ENCODE peak calls at places on chromosomes 5 and 9, in seven cellular contexts. One of them, this sample, is unnamed.

GRCh38 chr5:102826629-102827028 is 71.5 kb downstream of the PAM start:
- DNase-seq in CD4-positive, alpha-beta T cell: no peak
- DNase-seq in MM.1S: no peak
- DNase-seq in GM23248: no peak
- DNase-seq in OCI-LY7: no peak
- DNase-seq in HCT116: peak; percentile 19
- DNase-seq in left ventricle myocardium inferior: no peak
- DNase-seq in this sample: no peak

GRCh38 chr5:73498057-73498992 is at the start of gene BTF3:
- DNase-seq in OCI-LY7: peak; percentile 97
- DNase-seq in HCT116: peak; percentile 92
- DNase-seq in left ventricle myocardium inferior: peak; percentile 95
- DNase-seq in MM.1S: peak; percentile 99
- DNase-seq in CD4-positive, alpha-beta T cell: peak; percentile 89
- DNase-seq in GM23248: peak; percentile 99
- DNase-seq in this sample: peak; percentile 96

GRCh38 chr9:96172797-96173196 is 129.2 kb downstream of the HSD17B3 start:
- DNase-seq in HCT116: no peak
- DNase-seq in left ventricle myocardium inferior: no peak
- DNase-seq in CD4-positive, alpha-beta T cell: no peak
- DNase-seq in OCI-LY7: no peak
- DNase-seq in MM.1S: no peak
- DNase-seq in GM23248: no peak
- DNase-seq in this sample: no peak

GRCh38 chr9:3478549-3478953 is 47.2 kb downstream of the RFX3 start:
- DNase-seq in left ventricle myocardium inferior: no peak
- DNase-seq in CD4-positive, alpha-beta T cell: no peak
- DNase-seq in GM23248: peak; percentile 7
- DNase-seq in HCT116: no peak
- DNase-seq in MM.1S: peak; percentile 39
- DNase-seq in OCI-LY7: peak; percentile 80
- DNase-seq in this sample: no peak

GRCh38 chr5:173963107-173963506 is 25.9 kb upstream of the C5orf47 start:
- DNase-seq in HCT116: no peak
- DNase-seq in left ventricle myocardium inferior: no peak
- DNase-seq in CD4-positive, alpha-beta T cell: no peak
- DNase-seq in GM23248: peak; percentile 83
- DNase-seq in OCI-LY7: no peak
- DNase-seq in MM.1S: no peak
- DNase-seq in this sample: no peak

GRCh38 chr9:83583151-83584014 is 39.6 kb upstream of the IDNK start:
- DNase-seq in MM.1S: peak; percentile 35
- DNase-seq in HCT116: peak; percentile 48
- DNase-seq in CD4-positive, alpha-beta T cell: no peak
- DNase-seq in GM23248: peak; percentile 65
- DNase-seq in left ventricle myocardium inferior: peak; percentile 22
- DNase-seq in OCI-LY7: peak; percentile 45
- DNase-seq in this sample: peak; percentile 67

GRCh38 chr9:76221423-76221822 is 172.8 kb downstream of the RFK start:
- DNase-seq in MM.1S: no peak
- DNase-seq in OCI-LY7: no peak
- DNase-seq in HCT116: no peak
- DNase-seq in left ventricle myocardium inferior: no peak
- DNase-seq in GM23248: no peak
- DNase-seq in CD4-positive, alpha-beta T cell: no peak
- DNase-seq in this sample: no peak

GRCh38 chr5:92889140-92889539 is 691.9 kb downstream of the NR2F1-AS1 start:
- DNase-seq in GM23248: no peak
- DNase-seq in left ventricle myocardium inferior: no peak
- DNase-seq in HCT116: no peak
- DNase-seq in MM.1S: peak; percentile 0
- DNase-seq in CD4-positive, alpha-beta T cell: no peak
- DNase-seq in OCI-LY7: no peak
- DNase-seq in this sample: no peak

GRCh38 chr5:125298258-125298657 is 551.8 kb upstream of the ZNF608 start:
- DNase-seq in OCI-LY7: no peak
- DNase-seq in left ventricle myocardium inferior: no peak
- DNase-seq in GM23248: peak; percentile 33
- DNase-seq in HCT116: no peak
- DNase-seq in MM.1S: no peak
- DNase-seq in CD4-positive, alpha-beta T cell: no peak
- DNase-seq in this sample: no peak

GRCh38 chr5:1232780-1233179 is 7.6 kb downstream of the SLC6A18 start:
- DNase-seq in MM.1S: no peak
- DNase-seq in OCI-LY7: no peak
- DNase-seq in GM23248: no peak
- DNase-seq in HCT116: no peak
- DNase-seq in CD4-positive, alpha-beta T cell: no peak
- DNase-seq in left ventricle myocardium inferior: no peak
- DNase-seq in this sample: no peak

GRCh38 chr5:77850536-77851228 is 74.5 kb upstream of the TBCA start:
- DNase-seq in left ventricle myocardium inferior: no peak
- DNase-seq in HCT116: no peak
- DNase-seq in GM23248: no peak
- DNase-seq in CD4-positive, alpha-beta T cell: no peak
- DNase-seq in OCI-LY7: no peak
- DNase-seq in MM.1S: no peak
- DNase-seq in this sample: no peak

GRCh38 chr9:928363-929042 is 48.0 kb upstream of the DMRT3 start:
- DNase-seq in GM23248: peak; percentile 28
- DNase-seq in OCI-LY7: peak; percentile 36
- DNase-seq in left ventricle myocardium inferior: no peak
- DNase-seq in MM.1S: peak; percentile 26
- DNase-seq in HCT116: peak; percentile 37
- DNase-seq in CD4-positive, alpha-beta T cell: no peak
- DNase-seq in this sample: no peak

GRCh38 chr9:104068546-104068945 is 25.6 kb upstream of the SMC2 start:
- DNase-seq in OCI-LY7: no peak
- DNase-seq in GM23248: peak; percentile 52
- DNase-seq in MM.1S: no peak
- DNase-seq in left ventricle myocardium inferior: no peak
- DNase-seq in HCT116: no peak
- DNase-seq in CD4-positive, alpha-beta T cell: no peak
- DNase-seq in this sample: no peak

GRCh38 chr5:162240734-162241133 is 173.2 kb downstream of the GABRG2 start:
- DNase-seq in left ventricle myocardium inferior: no peak
- DNase-seq in OCI-LY7: no peak
- DNase-seq in CD4-positive, alpha-beta T cell: no peak
- DNase-seq in GM23248: no peak
- DNase-seq in MM.1S: no peak
- DNase-seq in HCT116: no peak
- DNase-seq in this sample: no peak

GRCh38 chr5:80782626-80783025 is 127.8 kb upstream of the DHFR start:
- DNase-seq in MM.1S: no peak
- DNase-seq in left ventricle myocardium inferior: no peak
- DNase-seq in OCI-LY7: no peak
- DNase-seq in CD4-positive, alpha-beta T cell: no peak
- DNase-seq in GM23248: peak; percentile 5
- DNase-seq in HCT116: no peak
- DNase-seq in this sample: no peak

GRCh38 chr5:144203750-144204596 is 33.3 kb downstream of the KCTD16 start:
- DNase-seq in MM.1S: peak; percentile 62
- DNase-seq in OCI-LY7: peak; percentile 64
- DNase-seq in left ventricle myocardium inferior: no peak
- DNase-seq in CD4-positive, alpha-beta T cell: peak; percentile 5
- DNase-seq in HCT116: peak; percentile 57
- DNase-seq in GM23248: peak; percentile 75
- DNase-seq in this sample: peak; percentile 41

GRCh38 chr5:134136221-134136631 is 21.7 kb downstream of the TCF7 start:
- DNase-seq in CD4-positive, alpha-beta T cell: peak; percentile 0
- DNase-seq in left ventricle myocardium inferior: peak; percentile 6
- DNase-seq in OCI-LY7: no peak
- DNase-seq in HCT116: no peak
- DNase-seq in GM23248: no peak
- DNase-seq in MM.1S: no peak
- DNase-seq in this sample: no peak

GRCh38 chr9:89219637-89220036 is 41.0 kb upstream of the SHC3 start:
- DNase-seq in CD4-positive, alpha-beta T cell: no peak
- DNase-seq in MM.1S: peak; percentile 57
- DNase-seq in GM23248: no peak
- DNase-seq in left ventricle myocardium inferior: no peak
- DNase-seq in OCI-LY7: no peak
- DNase-seq in HCT116: no peak
- DNase-seq in this sample: no peak
- H3K27ac ChIP-seq in CD4-positive, alpha-beta T cell: no peak overlapping the region
- H3K27ac ChIP-seq in MM.1S: no peak overlapping the region
- H3K27ac ChIP-seq in GM23248: no peak overlapping the region
- H3K27ac ChIP-seq in left ventricle myocardium inferior: no peak overlapping the region
- H3K27ac ChIP-seq in OCI-LY7: no peak overlapping the region
- H3K27ac ChIP-seq in HCT116: no peak overlapping the region
- H3K27ac ChIP-seq in this sample: no peak overlapping the region

DNA sequence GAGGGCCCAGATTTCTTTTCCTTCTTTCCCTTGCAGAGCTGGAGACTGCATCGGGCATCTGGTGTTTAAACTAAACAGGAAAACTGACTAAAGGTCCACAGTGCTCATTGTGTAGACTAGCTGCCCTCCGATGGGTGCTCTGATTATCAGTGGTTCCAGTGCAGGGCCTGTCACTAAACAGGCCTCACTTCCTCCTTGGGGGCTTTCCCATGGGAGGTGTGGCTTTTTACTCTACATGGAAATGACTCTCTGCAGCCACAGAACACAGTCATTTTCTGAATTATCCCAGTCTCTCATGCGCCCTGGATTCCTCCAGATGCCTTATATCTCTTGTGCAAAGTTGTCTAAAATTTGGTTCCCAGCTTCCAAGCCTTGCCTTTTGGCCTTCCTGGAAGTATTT is 199.2 kb downstream of the TRIO start:
- DNase-seq in CD4-positive, alpha-beta T cell: no peak
- DNase-seq in HCT116: no peak
- DNase-seq in left ventricle myocardium inferior: no peak
- DNase-seq in GM23248: peak; percentile 39
- DNase-seq in MM.1S: no peak
- DNase-seq in OCI-LY7: peak; percentile 10
- DNase-seq in this sample: no peak
- H3K27ac ChIP-seq in CD4-positive, alpha-beta T cell: no peak overlapping the region
- H3K27ac ChIP-seq in HCT116: no peak overlapping the region
- H3K27ac ChIP-seq in left ventricle myocardium inferior: no peak overlapping the region
- H3K27ac ChIP-seq in GM23248: peak overlapping the region; percentile 34
- H3K27ac ChIP-seq in MM.1S: no peak overlapping the region
- H3K27ac ChIP-seq in OCI-LY7: no peak overlapping the region
- H3K27ac ChIP-seq in this sample: no peak overlapping the region

DNA sequence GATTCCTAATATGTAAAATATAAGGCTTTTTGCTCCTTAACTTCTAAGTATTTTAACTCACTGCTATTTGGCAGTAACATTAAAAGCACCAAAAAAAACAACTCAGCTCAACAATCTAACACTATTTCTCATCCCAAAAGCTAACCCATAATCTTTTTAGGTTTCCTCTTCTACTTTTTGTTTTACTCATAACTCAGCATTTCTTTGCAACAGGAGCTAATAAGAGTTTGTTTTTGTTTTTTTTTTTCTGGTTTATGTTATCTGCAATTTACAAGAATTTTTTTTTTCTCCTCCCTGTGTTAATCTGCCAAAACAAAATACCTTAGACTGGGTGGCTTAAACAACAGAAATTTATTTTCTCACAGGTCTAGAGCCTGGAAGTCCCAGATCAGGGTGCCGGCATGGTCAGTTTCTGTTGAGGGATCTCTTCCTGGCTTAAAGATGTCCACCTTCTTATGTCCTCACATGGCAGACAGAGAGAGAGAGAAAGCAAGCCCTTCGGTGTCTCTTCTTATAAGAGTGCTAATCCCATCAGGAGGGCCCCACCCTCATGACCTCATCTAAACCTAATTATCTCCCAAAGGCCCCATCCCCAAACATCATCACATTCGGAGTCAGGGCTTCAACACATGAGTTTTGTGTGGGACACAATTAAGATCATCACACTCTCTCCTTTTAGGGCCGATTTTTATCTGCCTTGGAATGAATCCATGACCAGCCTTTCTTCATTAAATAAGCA is 31.2 kb downstream of the ARL15 start:
- DNase-seq in GM23248: no peak
- DNase-seq in MM.1S: no peak
- DNase-seq in CD4-positive, alpha-beta T cell: no peak
- DNase-seq in left ventricle myocardium inferior: no peak
- DNase-seq in HCT116: no peak
- DNase-seq in OCI-LY7: no peak
- DNase-seq in this sample: no peak
- H3K27ac ChIP-seq in GM23248: no peak overlapping the region
- H3K27ac ChIP-seq in MM.1S: no peak overlapping the region
- H3K27ac ChIP-seq in CD4-positive, alpha-beta T cell: no peak overlapping the region
- H3K27ac ChIP-seq in left ventricle myocardium inferior: no peak overlapping the region
- H3K27ac ChIP-seq in HCT116: no peak overlapping the region
- H3K27ac ChIP-seq in OCI-LY7: no peak overlapping the region
- H3K27ac ChIP-seq in this sample: no peak overlapping the region

DNA sequence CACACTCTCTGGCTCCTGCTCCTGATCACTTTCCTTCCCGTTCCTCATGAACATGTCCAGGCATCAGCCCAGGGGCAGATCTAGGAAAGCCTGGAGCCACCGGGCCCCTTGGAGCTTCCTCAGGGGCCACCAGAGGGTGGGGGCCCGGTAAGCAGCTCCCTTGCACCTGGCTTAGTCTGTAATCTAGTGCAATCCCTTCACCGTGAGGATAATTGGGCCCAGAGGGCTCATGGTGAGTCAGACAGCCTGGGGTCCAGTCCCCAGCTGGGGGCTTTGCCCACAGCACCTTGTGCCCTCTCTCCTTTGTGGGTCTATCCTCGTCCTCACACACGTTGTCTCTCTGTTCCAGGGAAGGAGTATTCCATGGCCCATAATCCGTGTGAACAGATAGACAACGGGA is 10.4 kb upstream of the ALDH1B1 start:
- DNase-seq in HCT116: no peak
- DNase-seq in OCI-LY7: no peak
- DNase-seq in CD4-positive, alpha-beta T cell: no peak
- DNase-seq in MM.1S: no peak
- DNase-seq in GM23248: no peak
- DNase-seq in left ventricle myocardium inferior: no peak
- DNase-seq in this sample: no peak
- H3K27ac ChIP-seq in HCT116: no peak overlapping the region
- H3K27ac ChIP-seq in OCI-LY7: no peak overlapping the region
- H3K27ac ChIP-seq in CD4-positive, alpha-beta T cell: no peak overlapping the region
- H3K27ac ChIP-seq in MM.1S: no peak overlapping the region
- H3K27ac ChIP-seq in GM23248: no peak overlapping the region
- H3K27ac ChIP-seq in left ventricle myocardium inferior: no peak overlapping the region
- H3K27ac ChIP-seq in this sample: no peak overlapping the region

GRCh38 chr9:127716412-127716811 is 533 bp downstream of the TTC16 start:
- DNase-seq in left ventricle myocardium inferior: no peak
- DNase-seq in HCT116: no peak
- DNase-seq in MM.1S: no peak
- DNase-seq in OCI-LY7: no peak
- DNase-seq in GM23248: no peak
- DNase-seq in CD4-positive, alpha-beta T cell: no peak
- DNase-seq in this sample: no peak
- H3K27ac ChIP-seq in left ventricle myocardium inferior: peak overlapping the region; percentile 89
- H3K27ac ChIP-seq in HCT116: peak overlapping the region; percentile 44
- H3K27ac ChIP-seq in MM.1S: no peak overlapping the region
- H3K27ac ChIP-seq in OCI-LY7: no peak overlapping the region
- H3K27ac ChIP-seq in GM23248: peak overlapping the region; percentile 65
- H3K27ac ChIP-seq in CD4-positive, alpha-beta T cell: no peak overlapping the region
- H3K27ac ChIP-seq in this sample: peak overlapping the region; percentile 37

GRCh38 chr9:134691695-134692572 is 50.3 kb downstream of the COL5A1 start:
- DNase-seq in GM23248: no peak
- DNase-seq in OCI-LY7: no peak
- DNase-seq in CD4-positive, alpha-beta T cell: no peak
- DNase-seq in left ventricle myocardium inferior: no peak
- DNase-seq in MM.1S: no peak
- DNase-seq in HCT116: no peak
- DNase-seq in this sample: no peak
- H3K27ac ChIP-seq in GM23248: peak overlapping the region; percentile 56
- H3K27ac ChIP-seq in OCI-LY7: no peak overlapping the region
- H3K27ac ChIP-seq in CD4-positive, alpha-beta T cell: no peak overlapping the region
- H3K27ac ChIP-seq in left ventricle myocardium inferior: peak overlapping the region; percentile 58
- H3K27ac ChIP-seq in MM.1S: no peak overlapping the region
- H3K27ac ChIP-seq in HCT116: no peak overlapping the region
- H3K27ac ChIP-seq in this sample: peak overlapping the region; percentile 65